ENCODE peak calls at places on chromosomes 6 and 20, in ten cellular contexts. Z, R, Y, N, I, E, J, A, M and D are unnamed samples.

GRCh38 chr6:112986270-112986669 is 639.1 kb downstream of the RFPL4B start:
- DNase-seq in Z (no peak), R (no peak), Y (no peak), N (no peak), I (no peak), E (no peak), J (no peak), A (no peak), M (no peak), D (no peak)

GRCh38 chr20:2136275-2136674 is 34.6 kb downstream of the STK35 start:
- DNase-seq in Z (no peak), R (no peak), Y (no peak), N (peak; percentile 64), I (no peak), E (no peak), J (no peak), A (no peak), M (no peak), D (no peak)

GRCh38 chr6:105981002-105981887 is 104.9 kb upstream of the PRDM1 start:
- DNase-seq in Z (peak; percentile 40), R (peak; percentile 21), Y (no peak), N (no peak), I (no peak), E (peak; percentile 48), J (no peak), A (peak; percentile 46), M (no peak), D (no peak)

GRCh38 chr6:6752129-6752528 is 163.6 kb downstream of the LY86 start:
- DNase-seq in Z (no peak), R (peak; percentile 56), Y (no peak), N (no peak), I (no peak), E (no peak), J (no peak), A (no peak), M (no peak), D (no peak)

GRCh38 chr6:77466055-77467028 is 3.1 kb upstream of the HTR1B start:
- DNase-seq in Z (peak; percentile 27), R (peak; percentile 65), Y (peak; percentile 33), N (peak; percentile 27), I (no peak), E (no peak), J (no peak), A (peak; percentile 36), M (no peak), D (no peak)

GRCh38 chr20:56760610-56761009 is 131.5 kb downstream of the TFAP2C start:
- DNase-seq in Z (no peak), R (no peak), Y (no peak), N (no peak), I (no peak), E (no peak), J (no peak), A (no peak), M (no peak), D (no peak)

GRCh38 chr6:26020983-26021349 is 58.4 kb downstream of the TRIM38 start:
- DNase-seq in Z (peak; percentile 59), R (peak; percentile 51), Y (no peak), N (peak; percentile 35), I (no peak), E (peak; percentile 41), J (peak; percentile 52), A (peak; percentile 65), M (no peak), D (peak; percentile 74)

GRCh38 chr6:82057846-82058554 is 189.5 kb downstream of the IBTK start:
- DNase-seq in Z (no peak), R (no peak), Y (no peak), N (no peak), I (no peak), E (no peak), J (no peak), A (no peak), M (no peak), D (peak; percentile 60)

GRCh38 chr6:125789576-125790402 is 971 bp upstream of the NCOA7 start:
- DNase-seq in Z (peak; percentile 50), R (peak; percentile 24), Y (no peak), N (peak; percentile 63), I (no peak), E (peak; percentile 35), J (peak; percentile 52), A (peak; percentile 52), M (peak; percentile 14), D (peak; percentile 65)

GRCh38 chr6:144405173-144405572 is 120.0 kb downstream of the UTRN start:
- DNase-seq in Z (no peak), R (no peak), Y (no peak), N (no peak), I (no peak), E (no peak), J (no peak), A (no peak), M (no peak), D (no peak)

GRCh38 chr6:43436577-43437282 is 9.4 kb downstream of the ABCC10 start:
- DNase-seq in Z (no peak), R (no peak), Y (no peak), N (no peak), I (no peak), E (no peak), J (no peak), A (no peak), M (no peak), D (no peak)

GRCh38 chr6:163950159-163950558 is 535.6 kb downstream of the QKI start:
- DNase-seq in Z (no peak), R (no peak), Y (no peak), N (no peak), I (no peak), E (no peak), J (no peak), A (no peak), M (no peak), D (no peak)

GRCh38 chr6:26331809-26332226 is 33.2 kb upstream of the BTN3A2 start:
- DNase-seq in Z (no peak), R (no peak), Y (no peak), N (no peak), I (no peak), E (no peak), J (no peak), A (no peak), M (no peak), D (peak; percentile 32)

GRCh38 chr6:3392059-3392458 is 64.8 kb downstream of the SLC22A23 start:
- DNase-seq in Z (no peak), R (no peak), Y (no peak), N (no peak), I (no peak), E (no peak), J (no peak), A (no peak), M (no peak), D (no peak)

GRCh38 chr6:38113810-38114577 is 294.5 kb downstream of the ZFAND3 start:
- DNase-seq in Z (no peak), R (no peak), Y (no peak), N (no peak), I (no peak), E (no peak), J (no peak), A (no peak), M (no peak), D (peak; percentile 80)

GRCh38 chr6:150705392-150705791 is 105.7 kb downstream of the PLEKHG1 start:
- DNase-seq in Z (no peak), R (no peak), Y (no peak), N (no peak), I (no peak), E (no peak), J (no peak), A (no peak), M (no peak), D (no peak)

GRCh38 chr20:50874758-50875665 is 56.2 kb downstream of the ADNP start:
- DNase-seq in Z (no peak), R (no peak), Y (no peak), N (no peak), I (no peak), E (no peak), J (no peak), A (no peak), M (no peak), D (no peak)

GRCh38 chr6:34238507-34239239 is 2.0 kb downstream of the HMGA1 start:
- DNase-seq in Z (peak; percentile 18), R (no peak), Y (no peak), N (no peak), I (no peak), E (no peak), J (no peak), A (no peak), M (no peak), D (peak; percentile 84)

GRCh38 chr6:1767481-1768246 is 157.9 kb downstream of the FOXC1 start:
- DNase-seq in Z (no peak), R (no peak), Y (no peak), N (no peak), I (no peak), E (no peak), J (no peak), A (no peak), M (no peak), D (no peak)

GRCh38 chr6:3825331-3825831 is 23.8 kb upstream of the FAM50B start:
- DNase-seq in Z (no peak), R (no peak), Y (no peak), N (no peak), I (no peak), E (no peak), J (no peak), A (no peak), M (no peak), D (peak; percentile 52)

GRCh38 chr6:26185802-26186201 is 98.6 kb downstream of the HFE start:
- DNase-seq in Z (no peak), R (no peak), Y (no peak), N (no peak), I (no peak), E (no peak), J (no peak), A (no peak), M (no peak), D (no peak)

GRCh38 chr6:112187736-112188135 is 66.6 kb downstream of the LAMA4 start:
- DNase-seq in Z (no peak), R (no peak), Y (no peak), N (no peak), I (no peak), E (no peak), J (no peak), A (no peak), M (no peak), D (no peak)

GRCh38 chr6:3211681-3212080 is 15.8 kb downstream of the TUBB2B start:
- DNase-seq in Z (no peak), R (no peak), Y (no peak), N (peak; percentile 49), I (no peak), E (no peak), J (no peak), A (no peak), M (no peak), D (no peak)

GRCh38 chr20:40710608-40711007 is 21.6 kb upstream of the MAFB start:
- DNase-seq in Z (no peak), R (no peak), Y (no peak), N (no peak), I (no peak), E (no peak), J (no peak), A (no peak), M (no peak), D (no peak)

GRCh38 chr6:27139753-27140522 is 107.6 kb upstream of the PRSS16 start:
- DNase-seq in Z (no peak), R (peak; percentile 22), Y (no peak), N (no peak), I (no peak), E (no peak), J (no peak), A (peak; percentile 41), M (no peak), D (no peak)

GRCh38 chr20:38108438-38109024 is 56.5 kb downstream of the TGM2 start:
- DNase-seq in Z (no peak), R (no peak), Y (no peak), N (no peak), I (no peak), E (no peak), J (no peak), A (no peak), M (no peak), D (peak; percentile 36)

GRCh38 chr6:136964368-136964767 is 42.3 kb downstream of the SLC35D3 start:
- DNase-seq in Z (no peak), R (no peak), Y (no peak), N (no peak), I (no peak), E (no peak), J (no peak), A (no peak), M (no peak), D (no peak)

GRCh38 chr20:1332749-1333300 is 3.9 kb upstream of the SDCBP2 start:
- DNase-seq in Z (no peak), R (no peak), Y (no peak), N (no peak), I (no peak), E (no peak), J (no peak), A (no peak), M (no peak), D (no peak)